ENCODE peak calls at places on chromosomes 12 and 14, in seven cellular contexts. J is mucosa of gallbladder, W is A549, O is HEK293T, F is MV-4-11, G is hippocampal formation, I is progenitor cell of endocrine pancreas. S is an unnamed sample.

GRCh38 chr14:76262591-76262990 is 110.9 kb downstream of the GPATCH2L start:
- DNase-seq in J (no peak), F (no peak), I (no peak), O (no peak), G (no peak), W (no peak), S (no peak)

GRCh38 chr14:102784892-102785597 is 7.8 kb downstream of the TRAF3 start:
- DNase-seq in G (no peak), J (no peak), F (no peak), O (no peak), W (no peak), I (no peak), S (no peak)

GRCh38 chr14:39432619-39433451 is 602 bp upstream of the FBXO33 start:
- DNase-seq in I (peak; percentile 86), F (peak; percentile 68), O (peak; percentile 75), J (peak; percentile 91), W (peak; percentile 95), G (peak; percentile 81), S (peak; percentile 95)

GRCh38 chr14:94679941-94680340 is 67.8 kb downstream of the SERPINA3 start:
- DNase-seq in J (no peak), O (no peak), W (no peak), F (no peak), I (no peak), G (no peak), S (peak; percentile 32)

GRCh38 chr12:52085682-52086180 is 6.2 kb downstream of the SMIM41 start:
- DNase-seq in J (no peak), I (no peak), W (no peak), F (no peak), G (no peak), O (no peak), S (no peak)

GRCh38 chr14:104103061-104104005 is 17.8 kb downstream of the ASPG start:
- DNase-seq in W (no peak), G (no peak), O (no peak), F (no peak), J (no peak), I (no peak), S (no peak)

GRCh38 chr12:28506271-28506670 is 316.0 kb downstream of the CCDC91 start:
- DNase-seq in G (no peak), O (no peak), W (no peak), J (no peak), F (no peak), I (no peak), S (no peak)

GRCh38 chr12:26402648-26403047 is 207.3 kb downstream of the SSPN start:
- DNase-seq in I (no peak), J (peak; percentile 54), W (peak; percentile 15), O (no peak), G (no peak), F (no peak), S (no peak)

GRCh38 chr14:100504372-100505078 is 82.7 kb downstream of the BEGAIN start:
- DNase-seq in F (no peak), O (no peak), G (no peak), W (peak; percentile 37), I (no peak), J (no peak), S (no peak)

GRCh38 chr12:104342147-104342546 is 38.6 kb downstream of the EID3 start:
- DNase-seq in J (no peak), F (no peak), O (no peak), I (no peak), W (peak; percentile 43), G (no peak), S (no peak)

GRCh38 chr14:61749264-61749663 is 13.0 kb upstream of the SNAPC1 start:
- DNase-seq in I (no peak), W (peak; percentile 53), O (no peak), G (no peak), J (no peak), F (peak; percentile 72), S (no peak)

GRCh38 chr14:92513966-92514843 is 624 bp downstream of the RIN3 start:
- DNase-seq in O (peak; percentile 32), J (no peak), I (no peak), W (peak; percentile 24), G (no peak), F (no peak), S (no peak)

GRCh38 chr12:5546616-5547015 is 114.7 kb downstream of the NTF3 start:
- DNase-seq in W (no peak), F (no peak), O (no peak), J (no peak), I (no peak), G (no peak), S (no peak)

GRCh38 chr12:6534914-6535696 is 788 bp downstream of the GAPDH start:
- DNase-seq in W (peak; percentile 71), I (peak; percentile 65), O (peak; percentile 59), J (peak; percentile 66), F (peak; percentile 70), G (no peak), S (peak; percentile 69)

GRCh38 chr12:46218509-46219095 is 50.2 kb downstream of the SLC38A1 start:
- DNase-seq in I (no peak), J (no peak), F (peak; percentile 85), W (no peak), O (no peak), G (no peak), S (no peak)

GRCh38 chr12:132513070-132513398 is 23.1 kb downstream of the FBRSL1 start:
- DNase-seq in O (no peak), I (no peak), F (no peak), J (no peak), W (no peak), G (no peak), S (no peak)

GRCh38 chr12:104662203-104662602 is 205.5 kb downstream of the CHST11 start:
- DNase-seq in F (no peak), I (no peak), W (peak; percentile 54), O (no peak), J (no peak), G (no peak), S (no peak)

GRCh38 chr14:42872775-42873174 is 1266.1 kb downstream of the LRFN5 start:
- DNase-seq in F (no peak), J (no peak), G (no peak), W (no peak), I (no peak), O (no peak), S (no peak)

GRCh38 chr12:76020731-76021672 is 10.6 kb downstream of the PHLDA1 start:
- DNase-seq in I (no peak), G (no peak), O (no peak), F (peak; percentile 91), W (peak; percentile 87), J (no peak), S (no peak)

GRCh38 chr14:89813485-89814080 is 140.9 kb downstream of the EFCAB11 start:
- DNase-seq in W (no peak), G (no peak), O (no peak), J (no peak), F (peak; percentile 21), I (no peak), S (no peak)

GRCh38 chr14:104928391-104929133 is 3.9 kb downstream of the PLD4 start:
- DNase-seq in O (no peak), F (no peak), I (no peak), W (no peak), G (no peak), J (no peak), S (no peak)

GRCh38 chr14:45258805-45259204 is 5.8 kb upstream of the MIS18BP1 start:
- DNase-seq in J (no peak), I (no peak), F (no peak), W (no peak), O (no peak), G (no peak), S (no peak)

GRCh38 chr14:77139540-77140342 is 1.9 kb downstream of the ZDHHC22 start:
- DNase-seq in I (peak; percentile 57), J (no peak), W (peak; percentile 59), G (peak; percentile 35), O (peak; percentile 83), F (no peak), S (peak; percentile 73)

GRCh38 chr12:69404851-69405365 is 45.4 kb downstream of the YEATS4 start:
- DNase-seq in I (no peak), W (peak; percentile 19), J (no peak), F (no peak), O (no peak), G (no peak), S (no peak)

GRCh38 chr14:76901171-76902055 is 75.2 kb downstream of the LRRC74A start:
- DNase-seq in G (no peak), O (no peak), F (no peak), I (no peak), J (peak; percentile 23), W (no peak), S (no peak)

GRCh38 chr14:22471545-22472121 is 117.4 kb downstream of the DAD1 start:
- DNase-seq in O (peak; percentile 66), G (no peak), W (peak; percentile 46), I (no peak), J (peak; percentile 60), F (peak; percentile 72), S (peak; percentile 82)

GRCh38 chr12:93191956-93192355 is 185.8 kb upstream of the NUDT4 start:
- DNase-seq in G (peak; percentile 37), W (no peak), O (no peak), J (no peak), I (no peak), F (no peak), S (no peak)

GRCh38 chr12:47837190-47838171 is 17.8 kb upstream of the HDAC7 start:
- DNase-seq in G (peak; percentile 45), I (peak; percentile 60), O (peak; percentile 76), F (peak; percentile 8), J (peak; percentile 54), W (peak; percentile 82), S (peak; percentile 59)

GRCh38 chr14:73763396-73763795 is 49.2 kb upstream of the PNMA1 start:
- DNase-seq in G (no peak), I (no peak), W (no peak), O (no peak), J (no peak), F (no peak), S (no peak)

GRCh38 chr14:77067632-77068514 is 30.2 kb upstream of the CIPC start:
- DNase-seq in I (peak; percentile 59), W (peak; percentile 79), J (peak; percentile 63), F (no peak), O (peak; percentile 76), G (peak; percentile 67), S (peak; percentile 74)

GRCh38 chr14:73188501-73188903 is 48.8 kb upstream of the PAPLN start:
- DNase-seq in G (no peak), O (no peak), J (no peak), I (no peak), F (peak; percentile 18), W (peak; percentile 45), S (no peak)

GRCh38 chr12:48183091-48183875 is at the start of gene CCDC184:
- DNase-seq in J (peak; percentile 76), O (peak; percentile 77), W (peak; percentile 90), I (peak; percentile 24), F (peak; percentile 59), G (peak; percentile 61), S (peak; percentile 64)

GRCh38 chr12:2354151-2354991 is 301.6 kb downstream of the CACNA1C start:
- DNase-seq in J (no peak), G (no peak), I (no peak), W (no peak), O (no peak), F (no peak), S (peak; percentile 72)

GRCh38 chr14:49207451-49207850 is 378.7 kb downstream of the RPS29 start:
- DNase-seq in G (no peak), W (no peak), F (no peak), O (no peak), J (no peak), I (no peak), S (no peak)

GRCh38 chr14:71117839-71118743 is 210.8 kb downstream of the PCNX1 start:
- DNase-seq in F (no peak), O (no peak), W (peak; percentile 11), I (no peak), J (peak; percentile 63), G (no peak), S (no peak)